ENCODE peak calls at places on chromosomes 3 and 15, in seven cellular contexts. One of them, this sample, is unnamed.
A peak's percentile ranks its signal among the peaks of the same experiment; 100 is the strongest.

GRCh38 chr3:177134811-177135210 is 62.5 kb downstream of the TBL1XR1 start:
- DNase-seq in neuronal stem cell: no peak
- DNase-seq in H9: no peak
- DNase-seq in mesenchymal stem cell: no peak
- DNase-seq in IMR-90: no peak
- DNase-seq in mesendoderm: no peak
- DNase-seq in H1: no peak
- DNase-seq in this sample: no peak

GRCh38 chr3:16272588-16272987 is 7.6 kb downstream of the OXNAD1 start:
- DNase-seq in neuronal stem cell: no peak
- DNase-seq in H9: no peak
- DNase-seq in mesenchymal stem cell: no peak
- DNase-seq in IMR-90: no peak
- DNase-seq in mesendoderm: no peak
- DNase-seq in H1: no peak
- DNase-seq in this sample: no peak

GRCh38 chr3:58973796-58974195 is 76.0 kb downstream of the CFAP20DC start:
- DNase-seq in neuronal stem cell: no peak
- DNase-seq in H9: no peak
- DNase-seq in mesenchymal stem cell: peak; percentile 11
- DNase-seq in IMR-90: peak; percentile 79
- DNase-seq in mesendoderm: no peak
- DNase-seq in H1: no peak
- DNase-seq in this sample: peak; percentile 18

GRCh38 chr3:123225557-123225956 is 23.8 kb downstream of the SEC22A start:
- DNase-seq in neuronal stem cell: no peak
- DNase-seq in H9: no peak
- DNase-seq in mesenchymal stem cell: no peak
- DNase-seq in IMR-90: no peak
- DNase-seq in mesendoderm: no peak
- DNase-seq in H1: no peak
- DNase-seq in this sample: no peak

GRCh38 chr15:92812271-92812670 is 87.9 kb upstream of the CHD2 start:
- DNase-seq in neuronal stem cell: no peak
- DNase-seq in H9: no peak
- DNase-seq in mesenchymal stem cell: no peak
- DNase-seq in IMR-90: no peak
- DNase-seq in mesendoderm: no peak
- DNase-seq in H1: no peak
- DNase-seq in this sample: no peak

GRCh38 chr3:142174559-142174958 is 25.2 kb upstream of the TFDP2 start:
- DNase-seq in neuronal stem cell: no peak
- DNase-seq in H9: no peak
- DNase-seq in mesenchymal stem cell: no peak
- DNase-seq in IMR-90: no peak
- DNase-seq in mesendoderm: no peak
- DNase-seq in H1: no peak
- DNase-seq in this sample: no peak

GRCh38 chr3:117628896-117629295 is 919.3 kb downstream of the TUSC7 start:
- DNase-seq in neuronal stem cell: no peak
- DNase-seq in H9: no peak
- DNase-seq in mesenchymal stem cell: peak; percentile 25
- DNase-seq in IMR-90: peak; percentile 92
- DNase-seq in mesendoderm: no peak
- DNase-seq in H1: no peak
- DNase-seq in this sample: no peak

GRCh38 chr15:47620960-47621681 is 96.2 kb upstream of the SEMA6D start:
- DNase-seq in neuronal stem cell: no peak
- DNase-seq in H9: no peak
- DNase-seq in mesenchymal stem cell: no peak
- DNase-seq in IMR-90: peak; percentile 50
- DNase-seq in mesendoderm: no peak
- DNase-seq in H1: no peak
- DNase-seq in this sample: no peak

GRCh38 chr3:47008851-47009224 is 29.4 kb downstream of the NBEAL2 start:
- DNase-seq in neuronal stem cell: no peak
- DNase-seq in H9: no peak
- DNase-seq in mesenchymal stem cell: no peak
- DNase-seq in IMR-90: no peak
- DNase-seq in mesendoderm: no peak
- DNase-seq in H1: peak; percentile 55
- DNase-seq in this sample: no peak

GRCh38 chr15:91289324-91289723 is 189.3 kb downstream of the SV2B start:
- DNase-seq in neuronal stem cell: no peak
- DNase-seq in H9: peak; percentile 57
- DNase-seq in mesenchymal stem cell: no peak
- DNase-seq in IMR-90: no peak
- DNase-seq in mesendoderm: peak; percentile 63
- DNase-seq in H1: no peak
- DNase-seq in this sample: no peak

GRCh38 chr15:101428758-101429157 is 60.7 kb downstream of the PCSK6 start:
- DNase-seq in neuronal stem cell: no peak
- DNase-seq in H9: no peak
- DNase-seq in mesenchymal stem cell: no peak
- DNase-seq in IMR-90: no peak
- DNase-seq in mesendoderm: no peak
- DNase-seq in H1: peak; percentile 41
- DNase-seq in this sample: no peak

DNA sequence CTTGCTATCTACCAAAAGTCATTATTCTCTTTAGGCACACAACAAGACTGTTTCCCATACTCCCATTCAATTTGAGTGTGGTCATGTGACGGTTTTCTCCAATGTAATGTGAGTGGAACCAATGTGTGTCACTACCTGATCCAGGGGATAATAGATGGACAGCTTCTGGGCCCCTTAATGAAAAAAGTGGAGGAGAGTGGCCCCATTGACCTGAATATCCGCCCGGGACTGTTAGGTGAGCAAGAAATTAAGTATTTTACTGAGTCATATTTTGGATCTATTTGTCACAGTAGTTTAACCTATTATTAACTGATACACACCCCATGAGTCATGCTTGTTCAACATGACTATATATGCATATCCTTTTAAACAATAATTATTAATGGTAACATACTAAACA is 15.1 kb upstream of the ARID3B start:
- DNase-seq in neuronal stem cell: no peak
- DNase-seq in H9: no peak
- DNase-seq in mesenchymal stem cell: peak; percentile 37
- DNase-seq in IMR-90: peak; percentile 90
- DNase-seq in mesendoderm: no peak
- DNase-seq in H1: no peak
- DNase-seq in this sample: no peak
- H3K9ac ChIP-seq in neuronal stem cell: no peak overlapping the region
- H3K9ac ChIP-seq in H9: no peak overlapping the region
- H3K9ac ChIP-seq in mesenchymal stem cell: no peak overlapping the region
- H3K9ac ChIP-seq in IMR-90: no peak overlapping the region
- H3K9ac ChIP-seq in mesendoderm: no peak overlapping the region
- H3K9ac ChIP-seq in H1: no peak overlapping the region
- H3K9ac ChIP-seq in this sample: no peak overlapping the region

GRCh38 chr15:88606437-88606794 is 14.7 kb upstream of the AEN start:
- DNase-seq in neuronal stem cell: no peak
- DNase-seq in H9: no peak
- DNase-seq in mesenchymal stem cell: no peak
- DNase-seq in IMR-90: no peak
- DNase-seq in mesendoderm: no peak
- DNase-seq in H1: no peak
- DNase-seq in this sample: no peak

GRCh38 chr15:88604381-88604951 is 16.7 kb upstream of the AEN start:
- DNase-seq in neuronal stem cell: no peak
- DNase-seq in H9: no peak
- DNase-seq in mesenchymal stem cell: no peak
- DNase-seq in IMR-90: no peak
- DNase-seq in mesendoderm: no peak
- DNase-seq in H1: no peak
- DNase-seq in this sample: no peak

GRCh38 chr15:88604972-88605506 is 16.1 kb upstream of the AEN start:
- DNase-seq in neuronal stem cell: no peak
- DNase-seq in H9: no peak
- DNase-seq in mesenchymal stem cell: no peak
- DNase-seq in IMR-90: no peak
- DNase-seq in mesendoderm: no peak
- DNase-seq in H1: no peak
- DNase-seq in this sample: no peak

GRCh38 chr15:88605507-88606436 is 15.4 kb upstream of the AEN start:
- DNase-seq in neuronal stem cell: peak; percentile 80
- DNase-seq in H9: peak; percentile 80
- DNase-seq in mesenchymal stem cell: peak; percentile 54
- DNase-seq in IMR-90: peak; percentile 29
- DNase-seq in mesendoderm: peak; percentile 79
- DNase-seq in H1: peak; percentile 91
- DNase-seq in this sample: peak; percentile 38

GRCh38 chr15:88603885-88604284 is 17.3 kb upstream of the AEN start:
- DNase-seq in neuronal stem cell: no peak
- DNase-seq in H9: no peak
- DNase-seq in mesenchymal stem cell: no peak
- DNase-seq in IMR-90: no peak
- DNase-seq in mesendoderm: no peak
- DNase-seq in H1: no peak
- DNase-seq in this sample: no peak
- H4K8ac ChIP-seq in neuronal stem cell: no peak overlapping the region
- H4K8ac ChIP-seq in H9: no peak overlapping the region
- H4K8ac ChIP-seq in mesenchymal stem cell: no peak overlapping the region
- H4K8ac ChIP-seq in IMR-90: no peak overlapping the region
- H4K8ac ChIP-seq in mesendoderm: no peak overlapping the region
- H4K8ac ChIP-seq in H1: no peak overlapping the region
- H4K8ac ChIP-seq in this sample: no peak overlapping the region

GRCh38 chr15:90230610-90231009 is 3.1 kb downstream of the CIB1 start:
- DNase-seq in neuronal stem cell: no peak
- DNase-seq in H9: no peak
- DNase-seq in mesenchymal stem cell: no peak
- DNase-seq in IMR-90: no peak
- DNase-seq in mesendoderm: no peak
- DNase-seq in H1: no peak
- DNase-seq in this sample: no peak

GRCh38 chr15:90227816-90228772 is 5.6 kb downstream of the CIB1 start:
- DNase-seq in neuronal stem cell: no peak
- DNase-seq in H9: no peak
- DNase-seq in mesenchymal stem cell: no peak
- DNase-seq in IMR-90: no peak
- DNase-seq in mesendoderm: no peak
- DNase-seq in H1: no peak
- DNase-seq in this sample: no peak

GRCh38 chr15:90228960-90229359 is 4.8 kb downstream of the CIB1 start:
- DNase-seq in neuronal stem cell: no peak
- DNase-seq in H9: no peak
- DNase-seq in mesenchymal stem cell: no peak
- DNase-seq in IMR-90: no peak
- DNase-seq in mesendoderm: no peak
- DNase-seq in H1: no peak
- DNase-seq in this sample: no peak

GRCh38 chr15:90231028-90232017 is 2.4 kb downstream of the CIB1 start:
- DNase-seq in neuronal stem cell: no peak
- DNase-seq in H9: no peak
- DNase-seq in mesenchymal stem cell: no peak
- DNase-seq in IMR-90: no peak
- DNase-seq in mesendoderm: no peak
- DNase-seq in H1: no peak
- DNase-seq in this sample: peak; percentile 11

GRCh38 chr15:90230071-90230494 is 3.7 kb downstream of the CIB1 start:
- DNase-seq in neuronal stem cell: no peak
- DNase-seq in H9: no peak
- DNase-seq in mesenchymal stem cell: no peak
- DNase-seq in IMR-90: no peak
- DNase-seq in mesendoderm: no peak
- DNase-seq in H1: no peak
- DNase-seq in this sample: no peak
- H3K9ac ChIP-seq in neuronal stem cell: no peak overlapping the region
- H3K9ac ChIP-seq in H9: no peak overlapping the region
- H3K9ac ChIP-seq in mesenchymal stem cell: no peak overlapping the region
- H3K9ac ChIP-seq in IMR-90: no peak overlapping the region
- H3K9ac ChIP-seq in mesendoderm: no peak overlapping the region
- H3K9ac ChIP-seq in H1: no peak overlapping the region
- H3K9ac ChIP-seq in this sample: no peak overlapping the region

DNA sequence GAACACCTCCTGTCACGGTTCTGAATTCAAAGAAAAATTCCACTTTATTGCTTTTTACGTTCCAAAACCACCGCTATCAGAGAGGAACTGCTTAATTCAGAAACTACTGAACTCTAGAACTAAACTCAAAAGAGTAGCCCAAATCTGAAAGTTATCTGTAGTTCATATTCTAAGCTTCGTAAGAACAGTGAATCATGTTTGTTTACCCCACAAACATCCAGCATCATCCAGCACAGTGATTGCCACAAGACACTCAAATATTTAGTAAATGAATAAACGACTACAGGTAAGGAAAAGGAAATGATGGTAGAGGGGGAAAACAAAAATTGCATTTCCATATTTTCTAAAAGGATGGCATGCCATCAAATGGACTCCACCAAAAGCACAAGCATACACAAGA is 32.3 kb downstream of the VPS13C start:
- DNase-seq in neuronal stem cell: no peak
- DNase-seq in H9: no peak
- DNase-seq in mesenchymal stem cell: no peak
- DNase-seq in IMR-90: no peak
- DNase-seq in mesendoderm: no peak
- DNase-seq in H1: no peak
- DNase-seq in this sample: no peak
- H4K8ac ChIP-seq in neuronal stem cell: no peak overlapping the region
- H4K8ac ChIP-seq in H9: no peak overlapping the region
- H4K8ac ChIP-seq in mesenchymal stem cell: no peak overlapping the region
- H4K8ac ChIP-seq in IMR-90: no peak overlapping the region
- H4K8ac ChIP-seq in mesendoderm: no peak overlapping the region
- H4K8ac ChIP-seq in H1: no peak overlapping the region
- H4K8ac ChIP-seq in this sample: no peak overlapping the region

GRCh38 chr3:18223591-18224338 is 201.4 kb downstream of the SATB1 start:
- DNase-seq in neuronal stem cell: no peak
- DNase-seq in H9: no peak
- DNase-seq in mesenchymal stem cell: no peak
- DNase-seq in IMR-90: no peak
- DNase-seq in mesendoderm: no peak
- DNase-seq in H1: no peak
- DNase-seq in this sample: no peak
- H3K9ac ChIP-seq in neuronal stem cell: no peak overlapping the region
- H3K9ac ChIP-seq in H9: no peak overlapping the region
- H3K9ac ChIP-seq in mesenchymal stem cell: no peak overlapping the region
- H3K9ac ChIP-seq in IMR-90: no peak overlapping the region
- H3K9ac ChIP-seq in mesendoderm: no peak overlapping the region
- H3K9ac ChIP-seq in H1: no peak overlapping the region
- H3K9ac ChIP-seq in this sample: no peak overlapping the region

This sample was measured in trophoblast cell.